ENCODE peak calls at places on chromosome 1, in four cellular contexts. One of them, this sample, is unnamed.

GRCh38 chr1:51072040-51072439 is 30.0 kb upstream of the C1orf185 start:
- DNase-seq in HepG2: peak
- DNase-seq in K562: peak
- DNase-seq in GM12878: no peak
- DNase-seq in this sample: no peak

GRCh38 chr1:60569189-60569588 is 495.6 kb upstream of the C1orf87 start:
- DNase-seq in HepG2: no peak
- DNase-seq in GM12878: no peak
- DNase-seq in K562: no peak
- DNase-seq in this sample: no peak

GRCh38 chr1:199448641-199449040 is 578.9 kb upstream of the NR5A2 start:
- DNase-seq in K562: no peak
- DNase-seq in HepG2: no peak
- DNase-seq in GM12878: no peak
- DNase-seq in this sample: no peak

GRCh38 chr1:8629241-8630091 is 188.0 kb downstream of the RERE start:
- DNase-seq in GM12878: peak
- DNase-seq in HepG2: peak
- DNase-seq in K562: no peak
- DNase-seq in this sample: peak

GRCh38 chr1:230708631-230709580 is 5.0 kb downstream of the AGT start:
- DNase-seq in GM12878: no peak
- DNase-seq in K562: peak
- DNase-seq in HepG2: peak
- DNase-seq in this sample: no peak

GRCh38 chr1:61089338-61089737 is 7.0 kb downstream of the NFIA start:
- DNase-seq in K562: no peak
- DNase-seq in HepG2: peak
- DNase-seq in GM12878: no peak
- DNase-seq in this sample: no peak

GRCh38 chr1:66778266-66778665 is 22.8 kb downstream of the INSL5 start:
- DNase-seq in GM12878: no peak
- DNase-seq in HepG2: no peak
- DNase-seq in K562: no peak
- DNase-seq in this sample: peak

GRCh38 chr1:59178803-59179202 is 118.1 kb upstream of the FGGY start:
- DNase-seq in GM12878: no peak
- DNase-seq in HepG2: no peak
- DNase-seq in K562: no peak
- DNase-seq in this sample: no peak

GRCh38 chr1:9573723-9574122 is 15.0 kb upstream of the TMEM201 start:
- DNase-seq in GM12878: no peak
- DNase-seq in K562: no peak
- DNase-seq in HepG2: no peak
- DNase-seq in this sample: no peak

GRCh38 chr1:147853391-147853790 is 49.2 kb upstream of the GJA8 start:
- DNase-seq in GM12878: no peak
- DNase-seq in HepG2: no peak
- DNase-seq in K562: no peak
- DNase-seq in this sample: no peak

GRCh38 chr1:211638723-211639122 is 36.7 kb downstream of the NEK2 start:
- DNase-seq in K562: no peak
- DNase-seq in HepG2: no peak
- DNase-seq in GM12878: no peak
- DNase-seq in this sample: no peak

GRCh38 chr1:75579046-75579445 is 31.9 kb downstream of the SLC44A5 start:
- DNase-seq in HepG2: no peak
- DNase-seq in K562: no peak
- DNase-seq in GM12878: no peak
- DNase-seq in this sample: no peak
- TF ChIP-seq TARDBP in HepG2: no peak
- TF ChIP-seq TARDBP in K562: no peak
- TF ChIP-seq TARDBP in GM12878: no peak
- TF ChIP-seq TARDBP in this sample: no peak

GRCh38 chr1:38451541-38451993 is 405.0 kb upstream of the POU3F1 start:
- DNase-seq in K562: peak
- DNase-seq in HepG2: no peak
- DNase-seq in GM12878: no peak
- DNase-seq in this sample: no peak
- TF ChIP-seq FOXK2 in K562: no peak
- TF ChIP-seq FOXK2 in HepG2: no peak
- TF ChIP-seq FOXK2 in GM12878: no peak
- TF ChIP-seq FOXK2 in this sample: no peak

DNA sequence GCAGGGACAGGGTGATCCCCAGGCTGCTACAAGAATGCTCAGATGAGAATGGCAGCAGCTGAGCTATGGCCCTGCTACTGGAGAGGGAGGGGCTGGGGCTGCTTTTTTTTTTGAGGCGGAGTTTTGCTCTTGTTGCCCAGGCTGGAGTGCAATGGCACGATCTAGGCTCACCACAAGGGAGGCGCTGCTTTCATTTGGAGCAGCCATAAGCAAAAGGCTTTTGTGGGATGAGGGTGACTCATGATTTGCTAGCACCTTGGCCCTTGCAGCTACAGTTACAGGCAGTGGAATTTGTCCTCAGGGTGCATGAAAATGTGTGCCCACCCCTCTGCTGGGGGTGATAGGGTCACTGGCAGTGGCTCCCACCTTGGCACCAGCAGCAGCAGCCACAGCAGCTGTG is 32.4 kb upstream of the CYP4A22 start:
- DNase-seq in HepG2: no peak
- DNase-seq in GM12878: no peak
- DNase-seq in K562: no peak
- DNase-seq in this sample: no peak
- TF ChIP-seq SP1 in HepG2: no peak
- TF ChIP-seq SP1 in GM12878: no peak
- TF ChIP-seq SP1 in K562: no peak
- TF ChIP-seq SP1 in this sample: no peak

GRCh38 chr1:204959836-204960235 is 83.2 kb upstream of the CNTN2 start:
- DNase-seq in HepG2: no peak
- DNase-seq in K562: no peak
- DNase-seq in GM12878: no peak
- DNase-seq in this sample: no peak
- TF ChIP-seq TARDBP in HepG2: no peak
- TF ChIP-seq TARDBP in K562: no peak
- TF ChIP-seq TARDBP in GM12878: no peak
- TF ChIP-seq TARDBP in this sample: no peak

GRCh38 chr1:101190441-101190840 is 46.4 kb upstream of the S1PR1 start:
- DNase-seq in K562: no peak
- DNase-seq in HepG2: no peak
- DNase-seq in GM12878: no peak
- DNase-seq in this sample: no peak
- TF ChIP-seq FOXK2 in K562: no peak
- TF ChIP-seq FOXK2 in HepG2: no peak
- TF ChIP-seq FOXK2 in GM12878: no peak
- TF ChIP-seq FOXK2 in this sample: no peak

GRCh38 chr1:7224644-7225043 is 439.4 kb downstream of the CAMTA1 start:
- DNase-seq in HepG2: no peak
- DNase-seq in GM12878: no peak
- DNase-seq in K562: no peak
- DNase-seq in this sample: no peak
- TF ChIP-seq SP1 in HepG2: no peak
- TF ChIP-seq SP1 in GM12878: no peak
- TF ChIP-seq SP1 in K562: no peak
- TF ChIP-seq SP1 in this sample: no peak

DNA sequence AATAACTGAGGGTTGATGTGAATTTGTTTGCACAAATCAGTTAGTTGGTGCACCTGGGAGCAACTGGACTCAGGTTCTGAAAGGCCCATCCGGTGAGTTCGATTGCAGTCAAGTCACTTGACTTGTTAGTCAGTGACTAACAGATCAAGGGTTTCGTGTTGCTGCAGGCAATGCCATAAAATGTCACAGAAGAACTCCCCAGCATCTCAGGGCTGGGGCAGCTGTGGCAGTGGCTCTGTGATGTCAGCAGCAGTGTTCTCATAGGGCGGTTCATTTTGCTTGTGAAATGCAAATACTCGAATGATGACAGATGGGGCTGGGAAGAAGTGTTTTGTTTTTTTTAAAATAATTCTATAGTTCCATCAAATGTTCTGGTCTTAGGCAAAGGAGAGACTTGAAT is 287.8 kb downstream of the LMX1A start:
- DNase-seq in K562: no peak
- DNase-seq in HepG2: no peak
- DNase-seq in GM12878: no peak
- DNase-seq in this sample: no peak
- TF ChIP-seq TARDBP in K562: no peak
- TF ChIP-seq TARDBP in HepG2: no peak
- TF ChIP-seq TARDBP in GM12878: no peak
- TF ChIP-seq TARDBP in this sample: no peak

DNA sequence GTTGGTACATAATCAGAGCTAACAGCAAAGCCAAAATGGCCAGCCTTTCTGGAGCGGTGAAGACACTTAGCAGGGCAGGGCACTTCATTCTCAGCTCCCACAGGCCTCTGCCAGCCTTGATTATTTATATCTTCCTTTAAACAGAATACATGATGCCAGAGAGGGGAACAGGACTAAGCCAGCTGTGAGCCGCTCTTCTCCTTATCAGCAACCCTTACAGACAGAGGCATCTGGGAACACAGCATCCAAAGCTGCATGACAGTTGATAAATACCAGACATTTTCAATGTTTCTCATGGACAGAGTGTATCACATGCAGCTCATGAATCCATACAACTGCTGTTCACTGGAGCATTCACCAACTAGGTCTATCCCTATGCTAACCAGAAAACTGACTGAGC is 29.1 kb downstream of the DNAJC11 start:
- DNase-seq in HepG2: no peak
- DNase-seq in K562: no peak
- DNase-seq in GM12878: no peak
- DNase-seq in this sample: no peak
- TF ChIP-seq FOXK2 in HepG2: no peak
- TF ChIP-seq FOXK2 in K562: no peak
- TF ChIP-seq FOXK2 in GM12878: no peak
- TF ChIP-seq FOXK2 in this sample: no peak

GRCh38 chr1:1164361-1164700 is 9.3 kb upstream of the TTLL10 start:
- DNase-seq in HepG2: no peak
- DNase-seq in GM12878: no peak
- DNase-seq in K562: no peak
- DNase-seq in this sample: no peak

GRCh38 chr1:1163538-1164070 is 10.1 kb upstream of the TTLL10 start:
- DNase-seq in K562: no peak
- DNase-seq in HepG2: no peak
- DNase-seq in GM12878: no peak
- DNase-seq in this sample: no peak

GRCh38 chr1:1165485-1165884 is 8.2 kb upstream of the TTLL10 start:
- DNase-seq in HepG2: no peak
- DNase-seq in GM12878: no peak
- DNase-seq in K562: no peak
- DNase-seq in this sample: no peak

GRCh38 chr1:1165900-1166421 is 7.7 kb upstream of the TTLL10 start:
- DNase-seq in GM12878: no peak
- DNase-seq in K562: no peak
- DNase-seq in HepG2: no peak
- DNase-seq in this sample: no peak

GRCh38 chr1:1164701-1165451 is 8.8 kb upstream of the TTLL10 start:
- DNase-seq in HepG2: peak
- DNase-seq in K562: no peak
- DNase-seq in GM12878: no peak
- DNase-seq in this sample: no peak
- TF ChIP-seq SP1 in HepG2: no peak
- TF ChIP-seq SP1 in K562: no peak
- TF ChIP-seq SP1 in GM12878: no peak
- TF ChIP-seq SP1 in this sample: no peak

GRCh38 chr1:35631396-35631795 is 9.9 kb downstream of the PSMB2 start:
- DNase-seq in HepG2: no peak
- DNase-seq in GM12878: no peak
- DNase-seq in K562: no peak
- DNase-seq in this sample: no peak
- TF ChIP-seq TARDBP in HepG2: no peak
- TF ChIP-seq TARDBP in GM12878: no peak
- TF ChIP-seq TARDBP in K562: no peak
- TF ChIP-seq TARDBP in this sample: no peak

This sample was measured in HEK293T.